ENCODE peak calls at places on chromosomes 16 and 17, in eight cellular contexts. One of them, this sample, is unnamed.

GRCh38 chr16:51374346-51374745 is 223.3 kb upstream of the SALL1 start:
- DNase-seq in A549: peak; percentile 20
- DNase-seq in NB4: no peak
- DNase-seq in H1: no peak
- DNase-seq in IMR-90: peak; percentile 81
- DNase-seq in tibial nerve: no peak
- DNase-seq in lower leg skin: no peak
- DNase-seq in prostate gland: no peak
- DNase-seq in this sample: no peak

GRCh38 chr17:82848022-82848592 is 8.3 kb upstream of the ZNF750 start:
- DNase-seq in A549: no peak
- DNase-seq in IMR-90: peak; percentile 79
- DNase-seq in prostate gland: peak; percentile 86
- DNase-seq in NB4: no peak
- DNase-seq in H1: no peak
- DNase-seq in lower leg skin: no peak
- DNase-seq in tibial nerve: no peak
- DNase-seq in this sample: peak; percentile 81

GRCh38 chr17:4948997-4949320 is 629 bp upstream of the PFN1 start:
- DNase-seq in H1: peak; percentile 85
- DNase-seq in prostate gland: peak; percentile 73
- DNase-seq in IMR-90: peak; percentile 89
- DNase-seq in lower leg skin: peak; percentile 96
- DNase-seq in A549: peak; percentile 95
- DNase-seq in NB4: peak; percentile 88
- DNase-seq in tibial nerve: peak; percentile 58
- DNase-seq in this sample: peak; percentile 83

GRCh38 chr17:9837551-9838471 is 12.1 kb downstream of the GLP2R start:
- DNase-seq in NB4: no peak
- DNase-seq in A549: peak; percentile 98
- DNase-seq in tibial nerve: no peak
- DNase-seq in prostate gland: no peak
- DNase-seq in IMR-90: peak; percentile 85
- DNase-seq in lower leg skin: peak; percentile 87
- DNase-seq in H1: no peak
- DNase-seq in this sample: no peak

GRCh38 chr17:46791531-46791930 is 27.0 kb downstream of the WNT3 start:
- DNase-seq in H1: no peak
- DNase-seq in A549: no peak
- DNase-seq in IMR-90: no peak
- DNase-seq in lower leg skin: no peak
- DNase-seq in prostate gland: no peak
- DNase-seq in tibial nerve: no peak
- DNase-seq in NB4: no peak
- DNase-seq in this sample: no peak

GRCh38 chr16:82040296-82040695 is 5.2 kb downstream of the HSD17B2 start:
- DNase-seq in lower leg skin: no peak
- DNase-seq in prostate gland: no peak
- DNase-seq in NB4: no peak
- DNase-seq in A549: no peak
- DNase-seq in H1: no peak
- DNase-seq in tibial nerve: no peak
- DNase-seq in IMR-90: no peak
- DNase-seq in this sample: no peak

GRCh38 chr17:82241926-82242697 is 13.3 kb downstream of the SLC16A3 start:
- DNase-seq in NB4: peak; percentile 59
- DNase-seq in prostate gland: no peak
- DNase-seq in A549: no peak
- DNase-seq in lower leg skin: no peak
- DNase-seq in H1: no peak
- DNase-seq in tibial nerve: no peak
- DNase-seq in IMR-90: no peak
- DNase-seq in this sample: no peak

GRCh38 chr17:81413497-81414135 is 18.4 kb downstream of the BAHCC1 start:
- DNase-seq in NB4: no peak
- DNase-seq in H1: no peak
- DNase-seq in tibial nerve: no peak
- DNase-seq in prostate gland: no peak
- DNase-seq in lower leg skin: no peak
- DNase-seq in A549: no peak
- DNase-seq in IMR-90: no peak
- DNase-seq in this sample: no peak

GRCh38 chr17:28247671-28248556 is 71.1 kb upstream of the TMEM97 start:
- DNase-seq in NB4: no peak
- DNase-seq in A549: no peak
- DNase-seq in IMR-90: peak; percentile 8
- DNase-seq in prostate gland: no peak
- DNase-seq in tibial nerve: no peak
- DNase-seq in lower leg skin: peak; percentile 82
- DNase-seq in H1: no peak
- DNase-seq in this sample: no peak

GRCh38 chr16:68310441-68311315 is at the start of the genes PRMT7 and SLC7A6OS:
- DNase-seq in A549: peak; percentile 89
- DNase-seq in IMR-90: peak; percentile 84
- DNase-seq in NB4: peak; percentile 98
- DNase-seq in lower leg skin: peak; percentile 97
- DNase-seq in tibial nerve: peak; percentile 74
- DNase-seq in H1: peak; percentile 93
- DNase-seq in prostate gland: peak; percentile 91
- DNase-seq in this sample: peak; percentile 90

GRCh38 chr16:81601008-81601428 is 156.4 kb downstream of the CMIP start:
- DNase-seq in tibial nerve: no peak
- DNase-seq in prostate gland: peak; percentile 81
- DNase-seq in H1: no peak
- DNase-seq in IMR-90: peak; percentile 72
- DNase-seq in NB4: no peak
- DNase-seq in lower leg skin: peak; percentile 85
- DNase-seq in A549: peak; percentile 46
- DNase-seq in this sample: no peak

GRCh38 chr16:87310610-87311009 is 6.6 kb downstream of the C16orf95 start:
- DNase-seq in NB4: no peak
- DNase-seq in A549: no peak
- DNase-seq in lower leg skin: no peak
- DNase-seq in tibial nerve: no peak
- DNase-seq in IMR-90: no peak
- DNase-seq in H1: no peak
- DNase-seq in prostate gland: no peak
- DNase-seq in this sample: no peak

GRCh38 chr17:76054112-76054476 is 18.2 kb downstream of the SRP68 start:
- DNase-seq in NB4: no peak
- DNase-seq in A549: no peak
- DNase-seq in lower leg skin: no peak
- DNase-seq in tibial nerve: no peak
- DNase-seq in H1: no peak
- DNase-seq in IMR-90: peak; percentile 40
- DNase-seq in prostate gland: no peak
- DNase-seq in this sample: no peak

GRCh38 chr17:50129946-50130777 is at the start of gene SAMD14:
- DNase-seq in H1: no peak
- DNase-seq in tibial nerve: no peak
- DNase-seq in A549: no peak
- DNase-seq in lower leg skin: no peak
- DNase-seq in IMR-90: peak; percentile 25
- DNase-seq in prostate gland: no peak
- DNase-seq in NB4: no peak
- DNase-seq in this sample: no peak

GRCh38 chr17:35931794-35932419 is 1.3 kb upstream of the RDM1 start:
- DNase-seq in IMR-90: peak; percentile 27
- DNase-seq in H1: no peak
- DNase-seq in NB4: no peak
- DNase-seq in lower leg skin: peak; percentile 18
- DNase-seq in prostate gland: no peak
- DNase-seq in A549: no peak
- DNase-seq in tibial nerve: no peak
- DNase-seq in this sample: no peak

GRCh38 chr17:35932576-35932975 is 2.0 kb upstream of the RDM1 start:
- DNase-seq in IMR-90: no peak
- DNase-seq in H1: no peak
- DNase-seq in prostate gland: no peak
- DNase-seq in A549: no peak
- DNase-seq in tibial nerve: no peak
- DNase-seq in lower leg skin: no peak
- DNase-seq in NB4: no peak
- DNase-seq in this sample: no peak

GRCh38 chr17:35934760-35935159 is 4.2 kb upstream of the RDM1 start:
- DNase-seq in prostate gland: no peak
- DNase-seq in H1: no peak
- DNase-seq in A549: no peak
- DNase-seq in tibial nerve: no peak
- DNase-seq in lower leg skin: no peak
- DNase-seq in IMR-90: peak; percentile 11
- DNase-seq in NB4: no peak
- DNase-seq in this sample: no peak

GRCh38 chr17:35930211-35931065 is at the start of gene RDM1:
- DNase-seq in lower leg skin: peak; percentile 78
- DNase-seq in prostate gland: peak; percentile 7
- DNase-seq in NB4: peak; percentile 94
- DNase-seq in tibial nerve: no peak
- DNase-seq in A549: peak; percentile 87
- DNase-seq in H1: peak; percentile 96
- DNase-seq in IMR-90: peak; percentile 34
- DNase-seq in this sample: peak; percentile 56
- TF ChIP-seq POLR2A in lower leg skin: no peak
- TF ChIP-seq POLR2A in prostate gland: no peak
- TF ChIP-seq POLR2A in NB4: peak; percentile 52
- TF ChIP-seq POLR2A in tibial nerve: no peak
- TF ChIP-seq POLR2A in A549: peak; percentile 71
- TF ChIP-seq POLR2A in H1: peak; percentile 58
- TF ChIP-seq POLR2A in IMR-90: no peak
- TF ChIP-seq POLR2A in this sample: no peak

GRCh38 chr16:11203111-11203623 is 52.8 kb downstream of the SOCS1 start:
- DNase-seq in H1: no peak
- DNase-seq in tibial nerve: no peak
- DNase-seq in lower leg skin: no peak
- DNase-seq in NB4: no peak
- DNase-seq in IMR-90: no peak
- DNase-seq in prostate gland: no peak
- DNase-seq in A549: no peak
- DNase-seq in this sample: no peak

GRCh38 chr16:11198817-11199216 is 57.2 kb downstream of the SOCS1 start:
- DNase-seq in H1: no peak
- DNase-seq in lower leg skin: no peak
- DNase-seq in NB4: peak; percentile 39
- DNase-seq in IMR-90: no peak
- DNase-seq in tibial nerve: no peak
- DNase-seq in A549: peak; percentile 31
- DNase-seq in prostate gland: no peak
- DNase-seq in this sample: peak; percentile 56

GRCh38 chr16:11202260-11203091 is 53.5 kb downstream of the SOCS1 start:
- DNase-seq in A549: no peak
- DNase-seq in prostate gland: no peak
- DNase-seq in tibial nerve: no peak
- DNase-seq in lower leg skin: no peak
- DNase-seq in IMR-90: peak; percentile 65
- DNase-seq in NB4: peak; percentile 66
- DNase-seq in H1: no peak
- DNase-seq in this sample: no peak

GRCh38 chr16:11200523-11201063 is 55.4 kb downstream of the SOCS1 start:
- DNase-seq in IMR-90: no peak
- DNase-seq in H1: no peak
- DNase-seq in tibial nerve: no peak
- DNase-seq in NB4: no peak
- DNase-seq in prostate gland: no peak
- DNase-seq in A549: no peak
- DNase-seq in lower leg skin: no peak
- DNase-seq in this sample: no peak

GRCh38 chr16:11201498-11202259 is 54.3 kb downstream of the SOCS1 start:
- DNase-seq in tibial nerve: no peak
- DNase-seq in prostate gland: no peak
- DNase-seq in lower leg skin: no peak
- DNase-seq in H1: no peak
- DNase-seq in NB4: peak; percentile 88
- DNase-seq in A549: no peak
- DNase-seq in IMR-90: peak; percentile 93
- DNase-seq in this sample: peak; percentile 41
- TF ChIP-seq POLR2A in tibial nerve: no peak
- TF ChIP-seq POLR2A in prostate gland: no peak
- TF ChIP-seq POLR2A in lower leg skin: no peak
- TF ChIP-seq POLR2A in H1: no peak
- TF ChIP-seq POLR2A in NB4: no peak
- TF ChIP-seq POLR2A in A549: no peak
- TF ChIP-seq POLR2A in IMR-90: no peak
- TF ChIP-seq POLR2A in this sample: no peak

DNA sequence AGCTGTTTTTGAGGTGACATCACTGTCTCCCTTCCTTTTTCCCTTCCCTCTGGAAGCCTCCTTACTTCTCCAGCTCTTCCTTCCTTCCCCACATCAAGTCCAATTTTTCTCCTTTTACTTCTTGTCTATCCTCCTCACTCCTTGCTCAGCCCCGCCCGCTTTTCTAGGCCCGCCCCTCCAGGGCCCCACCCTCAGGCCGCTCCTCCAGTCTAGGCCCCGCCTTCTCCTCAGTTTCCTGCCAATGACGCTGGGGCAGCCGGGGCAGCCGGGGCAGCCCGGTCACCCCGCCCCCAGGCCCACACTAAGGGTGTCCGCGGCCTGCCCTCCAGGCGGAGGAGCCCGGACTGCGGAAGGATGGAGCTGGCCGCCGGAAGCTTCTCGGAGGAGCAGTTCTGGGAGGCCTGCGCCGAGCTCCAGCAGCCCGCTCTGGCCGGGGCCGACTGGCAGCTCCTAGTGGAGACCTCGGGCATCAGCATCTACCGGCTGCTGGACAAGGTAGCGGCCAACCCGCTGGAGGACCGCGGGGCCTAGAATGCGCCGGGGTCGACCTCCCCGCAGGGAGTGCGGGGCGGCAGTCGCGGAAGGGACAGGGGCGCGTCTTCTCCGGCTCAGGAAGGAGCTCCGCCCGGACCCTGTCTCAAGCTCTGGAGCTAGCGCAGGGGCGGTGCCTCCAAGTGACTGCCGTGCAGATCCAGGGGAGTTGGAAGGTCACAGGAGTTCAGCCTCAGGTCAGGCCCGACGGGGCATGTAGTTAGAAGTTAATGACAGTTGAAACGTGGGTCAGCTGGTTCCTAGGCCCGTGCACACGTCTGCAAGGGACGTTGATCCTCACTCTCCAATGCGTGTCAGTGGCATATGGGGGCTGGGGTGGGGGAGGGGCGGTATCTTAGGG is at the start of gene PCTP:
- DNase-seq in tibial nerve: peak; percentile 92
- DNase-seq in A549: peak; percentile 94
- DNase-seq in IMR-90: peak; percentile 87
- DNase-seq in NB4: peak; percentile 94
- DNase-seq in prostate gland: peak; percentile 76
- DNase-seq in lower leg skin: peak; percentile 99
- DNase-seq in H1: peak; percentile 96
- DNase-seq in this sample: peak; percentile 92
- TF ChIP-seq POLR2A in tibial nerve: peak; percentile 93
- TF ChIP-seq POLR2A in A549: peak; percentile 87
- TF ChIP-seq POLR2A in IMR-90: peak; percentile 78
- TF ChIP-seq POLR2A in NB4: peak; percentile 50
- TF ChIP-seq POLR2A in prostate gland: peak; percentile 69
- TF ChIP-seq POLR2A in lower leg skin: no peak
- TF ChIP-seq POLR2A in H1: peak; percentile 76
- TF ChIP-seq POLR2A in this sample: no peak

GRCh38 chr16:1505073-1505844 is 12.1 kb downstream of the TELO2 start:
- DNase-seq in IMR-90: no peak
- DNase-seq in prostate gland: no peak
- DNase-seq in tibial nerve: no peak
- DNase-seq in NB4: no peak
- DNase-seq in A549: no peak
- DNase-seq in H1: no peak
- DNase-seq in lower leg skin: no peak
- DNase-seq in this sample: no peak
- TF ChIP-seq POLR2A in IMR-90: no peak
- TF ChIP-seq POLR2A in prostate gland: no peak
- TF ChIP-seq POLR2A in tibial nerve: no peak
- TF ChIP-seq POLR2A in NB4: no peak
- TF ChIP-seq POLR2A in A549: no peak
- TF ChIP-seq POLR2A in H1: no peak
- TF ChIP-seq POLR2A in lower leg skin: no peak
- TF ChIP-seq POLR2A in this sample: no peak